ENCODE peak calls at places on chromosomes 6 and 20, in seven cellular contexts. W is breast epithelium; G is neural progenitor cell; X is astrocyte; R is CD4-positive, alpha-beta memory T cell; M is PC-3; U is PC-9. I is an unnamed sample.

GRCh38 chr6:8888468-8888867 is 453.1 kb upstream of the SLC35B3 start:
- DNase-seq in R (no peak), M (peak; percentile 12), X (no peak), U (no peak), G (no peak), W (no peak), I (no peak)

GRCh38 chr6:29953001-29953436 is 10.7 kb downstream of the HLA-A start:
- DNase-seq in U (no peak), G (no peak), R (no peak), M (peak; percentile 60), X (peak; percentile 80), W (no peak), I (no peak)

GRCh38 chr6:88114838-88115237 is 51.3 kb downstream of the CNR1 start:
- DNase-seq in U (no peak), M (no peak), R (no peak), G (no peak), X (no peak), W (no peak), I (no peak)

GRCh38 chr6:53982361-53983050 is 128.7 kb upstream of the MLIP start:
- DNase-seq in M (peak; percentile 67), R (no peak), X (peak; percentile 66), G (no peak), U (no peak), W (no peak), I (no peak)

GRCh38 chr20:18058661-18059467 is 1.1 kb upstream of the OVOL2 start:
- DNase-seq in M (peak; percentile 86), X (no peak), R (no peak), U (peak; percentile 90), G (peak; percentile 78), W (peak; percentile 76), I (peak; percentile 87)

GRCh38 chr20:64044484-64045247 is 4.8 kb downstream of the SOX18 start:
- DNase-seq in W (no peak), X (no peak), R (no peak), M (peak; percentile 83), G (no peak), U (peak; percentile 75), I (no peak)

GRCh38 chr6:169669889-169670288 is 31.9 kb downstream of the WDR27 start:
- DNase-seq in M (no peak), X (no peak), U (no peak), R (no peak), W (no peak), G (no peak), I (no peak)

GRCh38 chr6:169539176-169539897 is 162.5 kb downstream of the WDR27 start:
- DNase-seq in M (no peak), W (no peak), G (no peak), R (no peak), X (peak; percentile 54), U (no peak), I (no peak)

GRCh38 chr6:44131880-44132279 is 4.5 kb downstream of the TMEM63B start:
- DNase-seq in R (no peak), U (no peak), G (no peak), X (no peak), M (no peak), W (no peak), I (peak; percentile 51)

GRCh38 chr20:62066339-62066982 is 780 bp upstream of the TAF4 start:
- DNase-seq in U (peak; percentile 55), X (peak; percentile 25), W (peak; percentile 62), M (peak; percentile 54), G (peak; percentile 88), R (peak; percentile 41), I (peak; percentile 73)

GRCh38 chr6:137927777-137928218 is 60.7 kb downstream of the TNFAIP3 start:
- DNase-seq in R (peak; percentile 79), G (no peak), W (no peak), X (peak; percentile 56), U (no peak), M (no peak), I (no peak)

GRCh38 chr6:22296936-22297335 is at the start of gene PRL:
- DNase-seq in X (no peak), G (no peak), M (no peak), W (no peak), U (no peak), R (no peak), I (no peak)

GRCh38 chr6:26187981-26188635 is 100.9 kb downstream of the HFE start:
- DNase-seq in M (no peak), U (peak; percentile 30), X (no peak), G (peak; percentile 52), W (no peak), R (no peak), I (no peak)

GRCh38 chr6:169824848-169825557 is 73.6 kb downstream of the ERMARD start:
- DNase-seq in U (no peak), G (no peak), X (no peak), M (no peak), W (no peak), R (no peak), I (peak; percentile 18)

GRCh38 chr20:36950432-36951197 is 893 bp downstream of the SAMHD1 start:
- DNase-seq in M (peak; percentile 61), G (peak; percentile 44), U (peak; percentile 29), R (peak; percentile 55), W (no peak), X (no peak), I (peak; percentile 41)

GRCh38 chr6:32050562-32050961 is 12.3 kb downstream of the CYP21A2 start:
- DNase-seq in X (no peak), M (no peak), G (no peak), U (no peak), R (no peak), W (no peak), I (peak; percentile 13)

DNA sequence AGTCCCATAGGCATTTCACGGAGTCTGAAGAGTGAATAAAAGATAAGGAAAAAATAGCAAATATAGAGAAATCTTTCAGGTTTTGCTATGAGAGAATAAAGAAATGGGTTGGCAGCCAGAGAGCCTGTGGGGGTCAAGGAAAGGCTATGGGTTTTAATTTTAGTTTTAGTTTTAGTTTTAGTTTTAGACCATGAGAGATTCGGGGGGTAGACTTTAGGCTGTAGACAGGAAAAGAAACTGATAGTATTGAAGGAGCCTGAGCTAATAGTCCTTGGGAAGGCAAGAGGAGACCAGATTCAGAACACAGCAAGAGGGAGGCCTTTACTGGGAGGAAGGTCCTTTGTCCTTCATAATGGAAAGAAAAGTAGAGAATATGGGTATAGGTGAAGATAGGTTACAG is 19.3 kb downstream of the DOP1A start:
- DNase-seq in W (no peak), R (no peak), G (no peak), X (no peak), U (no peak), M (no peak), I (no peak)
- H3K27ac ChIP-seq in W (no peak overlapping the region), R (no peak overlapping the region), G (no peak overlapping the region), X (no peak overlapping the region), U (no peak overlapping the region), M (no peak overlapping the region), I (no peak overlapping the region)

GRCh38 chr20:16049478-16050093 is 523.7 kb downstream of the KIF16B start:
- DNase-seq in M (no peak), G (peak; percentile 32), R (no peak), U (no peak), X (no peak), W (no peak), I (no peak)

GRCh38 chr20:16052406-16052805 is 520.8 kb downstream of the KIF16B start:
- DNase-seq in U (no peak), W (no peak), X (no peak), M (no peak), R (no peak), G (no peak), I (no peak)

GRCh38 chr20:16051968-16052367 is 521.3 kb downstream of the KIF16B start:
- DNase-seq in M (no peak), W (no peak), U (no peak), G (no peak), R (no peak), X (no peak), I (no peak)

GRCh38 chr20:16059841-16060240 is 513.4 kb downstream of the KIF16B start:
- DNase-seq in W (no peak), U (no peak), X (no peak), M (peak; percentile 55), G (no peak), R (no peak), I (no peak)

DNA sequence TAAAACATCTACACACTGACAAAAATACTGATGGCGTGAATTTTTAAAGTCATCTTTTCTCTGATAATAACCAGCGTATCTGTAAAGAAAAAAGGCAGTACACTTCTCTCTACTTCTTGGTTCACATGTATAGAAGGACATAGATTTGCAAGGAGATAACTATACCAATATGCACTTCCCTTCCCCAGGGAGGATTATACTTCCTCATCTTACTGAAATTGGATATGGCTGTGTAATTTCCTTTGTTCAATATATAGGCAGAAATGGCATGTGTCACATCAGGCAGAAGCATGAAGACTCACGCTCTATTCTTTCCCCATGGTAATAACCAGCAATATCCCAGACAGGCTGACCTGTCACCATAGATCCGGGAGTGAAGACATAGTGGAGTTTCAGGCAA is 518.3 kb downstream of the KIF16B start:
- DNase-seq in W (no peak), U (no peak), M (no peak), X (no peak), R (no peak), G (no peak), I (no peak)
- H3K4me1 ChIP-seq in W (no peaks in the 10 kb centered on the region), U (peaks cover 8% of the 10 kb centered on the region), M (peaks cover under 1% of the 10 kb centered on the region), X (no peaks in the 10 kb centered on the region), R (no peaks in the 10 kb centered on the region), G (peaks cover 14% of the 10 kb centered on the region), I (no peaks in the 10 kb centered on the region)

DNA sequence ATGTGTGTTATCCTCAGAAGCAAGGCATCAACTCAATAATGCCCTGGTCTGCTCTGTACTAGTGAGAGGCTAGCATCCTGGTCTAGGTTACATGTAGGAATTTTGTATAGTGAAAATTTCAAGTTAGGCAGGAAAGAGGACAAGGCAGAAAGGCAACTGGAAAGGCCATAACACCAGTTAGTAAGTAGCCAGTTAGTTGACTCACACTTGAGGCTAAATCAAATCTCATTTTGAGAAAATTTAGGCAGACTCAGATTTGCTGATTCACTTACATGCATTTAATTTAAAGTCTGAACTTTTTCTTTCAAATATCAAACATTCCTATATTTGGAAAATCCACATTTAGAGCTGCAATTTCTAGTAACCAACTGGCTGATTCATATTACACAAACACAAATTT is 184.5 kb upstream of the TCF21 start:
- DNase-seq in X (peak; percentile 14), U (no peak), W (no peak), G (no peak), R (no peak), M (no peak), I (no peak)
- H3K27ac ChIP-seq in X (no peak overlapping the region), U (no peak overlapping the region), W (no peak overlapping the region), G (no peak overlapping the region), R (no peak overlapping the region), M (no peak overlapping the region), I (no peak overlapping the region)

DNA sequence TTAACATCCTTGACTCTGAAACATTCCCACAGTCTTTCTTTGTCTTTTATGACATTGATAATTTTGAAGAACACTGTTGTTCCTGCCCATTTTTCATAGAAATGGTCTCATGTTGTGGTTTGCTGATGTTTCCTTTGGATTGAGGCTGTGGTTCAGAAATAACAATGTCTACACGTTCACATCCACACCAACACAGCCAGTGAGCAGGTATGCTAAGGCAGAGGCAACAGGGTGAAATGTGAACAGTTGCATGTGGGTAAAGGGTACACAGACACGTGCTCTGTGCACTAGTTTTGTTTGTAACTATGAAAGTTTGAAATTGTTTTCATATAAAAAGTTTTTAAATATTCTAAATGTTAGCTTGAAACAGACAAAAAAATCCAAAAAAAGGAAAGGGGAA is 78.4 kb downstream of the GINS1 start:
- DNase-seq in U (no peak), X (no peak), M (no peak), G (no peak), R (no peak), W (no peak), I (no peak)
- H3K4me1 ChIP-seq in U (peaks cover 16% of the 10 kb centered on the region), X (peaks cover 9% of the 10 kb centered on the region), M (peaks cover 21% of the 10 kb centered on the region), G (no peaks in the 10 kb centered on the region), R (peaks cover 33% of the 10 kb centered on the region), W (no peaks in the 10 kb centered on the region), I (no peaks in the 10 kb centered on the region)